ENCODE peak calls at places on chromosomes 1 and 21, in seven cellular contexts. One of them, this sample, is unnamed.

GRCh38 chr1:106526650-106527049 is 529.8 kb upstream of the PRMT6 start:
- DNase-seq in NCI-H1092: no peak
- DNase-seq in HFFc6: no peak
- DNase-seq in SK-MEL-5: no peak
- DNase-seq in small intestine: no peak
- DNase-seq in EL: peak
- DNase-seq in breast epithelium: no peak
- DNase-seq in this sample: no peak

GRCh38 chr1:51323778-51324177 is 6.6 kb downstream of the TTC39A start:
- DNase-seq in EL: no peak
- DNase-seq in SK-MEL-5: no peak
- DNase-seq in NCI-H1092: no peak
- DNase-seq in small intestine: no peak
- DNase-seq in breast epithelium: no peak
- DNase-seq in HFFc6: no peak
- DNase-seq in this sample: no peak

GRCh38 chr21:36163780-36164426 is 7.3 kb downstream of the DOP1B start:
- DNase-seq in SK-MEL-5: no peak
- DNase-seq in NCI-H1092: no peak
- DNase-seq in EL: no peak
- DNase-seq in small intestine: no peak
- DNase-seq in HFFc6: no peak
- DNase-seq in breast epithelium: no peak
- DNase-seq in this sample: no peak

GRCh38 chr1:154574715-154575114 is 7.1 kb downstream of the CHRNB2 start:
- DNase-seq in small intestine: no peak
- DNase-seq in NCI-H1092: peak
- DNase-seq in breast epithelium: no peak
- DNase-seq in EL: peak
- DNase-seq in HFFc6: peak
- DNase-seq in SK-MEL-5: no peak
- DNase-seq in this sample: no peak

GRCh38 chr1:221366495-221367095 is 375.3 kb downstream of the DUSP10 start:
- DNase-seq in breast epithelium: no peak
- DNase-seq in EL: no peak
- DNase-seq in SK-MEL-5: no peak
- DNase-seq in HFFc6: no peak
- DNase-seq in small intestine: no peak
- DNase-seq in NCI-H1092: no peak
- DNase-seq in this sample: no peak

GRCh38 chr1:198047913-198048312 is 108.9 kb upstream of the NEK7 start:
- DNase-seq in breast epithelium: no peak
- DNase-seq in NCI-H1092: no peak
- DNase-seq in SK-MEL-5: no peak
- DNase-seq in EL: no peak
- DNase-seq in HFFc6: no peak
- DNase-seq in small intestine: no peak
- DNase-seq in this sample: no peak

GRCh38 chr1:81155131-81155530 is 645.6 kb upstream of the ADGRL2 start:
- DNase-seq in small intestine: no peak
- DNase-seq in SK-MEL-5: no peak
- DNase-seq in NCI-H1092: no peak
- DNase-seq in EL: peak
- DNase-seq in breast epithelium: no peak
- DNase-seq in HFFc6: peak
- DNase-seq in this sample: peak

GRCh38 chr1:153533689-153534201 is 2.0 kb downstream of the S100A6 start:
- DNase-seq in NCI-H1092: no peak
- DNase-seq in HFFc6: peak
- DNase-seq in EL: peak
- DNase-seq in small intestine: peak
- DNase-seq in breast epithelium: no peak
- DNase-seq in SK-MEL-5: peak
- DNase-seq in this sample: peak

GRCh38 chr1:221601166-221601565 is 140.7 kb downstream of the DUSP10 start:
- DNase-seq in breast epithelium: no peak
- DNase-seq in EL: no peak
- DNase-seq in SK-MEL-5: no peak
- DNase-seq in HFFc6: no peak
- DNase-seq in NCI-H1092: no peak
- DNase-seq in small intestine: no peak
- DNase-seq in this sample: no peak

GRCh38 chr21:35206141-35207125 is 157.3 kb upstream of the RUNX1 start:
- DNase-seq in breast epithelium: peak
- DNase-seq in SK-MEL-5: no peak
- DNase-seq in NCI-H1092: no peak
- DNase-seq in small intestine: no peak
- DNase-seq in EL: no peak
- DNase-seq in HFFc6: no peak
- DNase-seq in this sample: no peak

GRCh38 chr1:227035316-227035715 is 95.2 kb downstream of the COQ8A start:
- DNase-seq in breast epithelium: no peak
- DNase-seq in small intestine: no peak
- DNase-seq in HFFc6: no peak
- DNase-seq in NCI-H1092: peak
- DNase-seq in SK-MEL-5: no peak
- DNase-seq in EL: no peak
- DNase-seq in this sample: no peak

GRCh38 chr1:231893400-231894102 is 267.0 kb downstream of the DISC1 start:
- DNase-seq in SK-MEL-5: no peak
- DNase-seq in NCI-H1092: no peak
- DNase-seq in HFFc6: no peak
- DNase-seq in breast epithelium: no peak
- DNase-seq in EL: no peak
- DNase-seq in small intestine: no peak
- DNase-seq in this sample: no peak

GRCh38 chr1:15080328-15081033 is 73.1 kb upstream of the TMEM51 start:
- DNase-seq in small intestine: no peak
- DNase-seq in breast epithelium: no peak
- DNase-seq in SK-MEL-5: no peak
- DNase-seq in HFFc6: no peak
- DNase-seq in EL: no peak
- DNase-seq in NCI-H1092: no peak
- DNase-seq in this sample: no peak

GRCh38 chr1:109917429-109918076 is 6.9 kb downstream of the CSF1 start:
- DNase-seq in SK-MEL-5: no peak
- DNase-seq in breast epithelium: no peak
- DNase-seq in NCI-H1092: no peak
- DNase-seq in EL: no peak
- DNase-seq in HFFc6: no peak
- DNase-seq in small intestine: no peak
- DNase-seq in this sample: peak

GRCh38 chr1:246591958-246592357 is 25.7 kb downstream of the CNST start:
- DNase-seq in SK-MEL-5: no peak
- DNase-seq in EL: no peak
- DNase-seq in NCI-H1092: no peak
- DNase-seq in small intestine: peak
- DNase-seq in breast epithelium: no peak
- DNase-seq in HFFc6: no peak
- DNase-seq in this sample: no peak

This sample was measured in HCEC 1CT.